ENCODE peak calls at places on chromosomes 1 and 21, in seven cellular contexts. N is OCI-LY7; X is brain microvascular endothelial cell; U is RPMI8226; C is stimulated activated CD4-positive, alpha-beta T cell treated with anti-CD3 and anti-CD28 coated beads, Interleukin-2, amount 100 ng/mL, for 4 hours; E is HL-60; P is cardiac septum. J is an unnamed sample.

GRCh38 chr1:50841791-50842387 is 118.2 kb downstream of the FAF1 start:
- DNase-seq in P (no peak), U (no peak), E (no peak), X (no peak), C (no peak), N (no peak), J (no peak)

GRCh38 chr1:10606070-10606469 is 131.3 kb downstream of the PEX14 start:
- DNase-seq in U (no peak), P (no peak), C (no peak), X (no peak), N (no peak), E (no peak), J (no peak)

GRCh38 chr1:26761217-26761616 is 26.5 kb upstream of the PIGV start:
- DNase-seq in N (no peak), P (no peak), X (no peak), E (no peak), U (no peak), C (no peak), J (no peak)

GRCh38 chr1:50348449-50349241 is 74.6 kb downstream of the DMRTA2 start:
- DNase-seq in U (peak), X (peak), P (no peak), E (peak), C (peak), N (peak), J (peak)

GRCh38 chr1:36107394-36107793 is 17.6 kb downstream of the COL8A2 start:
- DNase-seq in N (no peak), P (no peak), U (no peak), E (no peak), C (no peak), X (no peak), J (no peak)

GRCh38 chr1:32219022-32219421 is 3.1 kb downstream of the TMEM234 start:
- DNase-seq in X (no peak), N (no peak), P (no peak), C (no peak), E (no peak), U (no peak), J (no peak)

GRCh38 chr1:3068400-3069361 is at the start of gene PRDM16:
- DNase-seq in X (peak), N (no peak), C (no peak), U (peak), P (peak), E (no peak), J (no peak)

GRCh38 chr21:16250282-16250681 is 520.5 kb downstream of the USP25 start:
- DNase-seq in N (no peak), E (no peak), U (no peak), X (no peak), P (no peak), C (no peak), J (no peak)

GRCh38 chr1:21491483-21492170 is 17.6 kb upstream of the ALPL start:
- DNase-seq in P (no peak), C (no peak), E (no peak), X (no peak), U (peak), N (no peak), J (no peak)

GRCh38 chr1:83927061-83927460 is 71.9 kb downstream of the TTLL7 start:
- DNase-seq in C (no peak), N (no peak), E (no peak), X (no peak), P (no peak), U (no peak), J (no peak)

GRCh38 chr1:6392081-6392879 is 1.3 kb downstream of the ACOT7 start:
- DNase-seq in C (no peak), X (no peak), E (peak), P (no peak), N (peak), U (peak), J (peak)

GRCh38 chr1:209404577-209404976 is 178.9 kb upstream of the CAMK1G start:
- DNase-seq in P (no peak), C (no peak), X (no peak), E (no peak), N (no peak), U (no peak), J (no peak)

GRCh38 chr21:44064852-44065403 is 42.3 kb upstream of the PWP2 start:
- DNase-seq in U (no peak), X (no peak), N (no peak), E (no peak), C (no peak), P (no peak), J (no peak)

GRCh38 chr1:165143437-165144065 is 213.0 kb downstream of the LMX1A start:
- DNase-seq in C (no peak), E (no peak), P (no peak), X (no peak), N (peak), U (peak), J (peak)

GRCh38 chr1:222546548-222547259 is 1.2 kb downstream of the HHIPL2 start:
- DNase-seq in C (no peak), X (peak), U (no peak), E (no peak), P (no peak), N (no peak), J (no peak)

GRCh38 chr1:38138498-38139233 is 92.1 kb upstream of the POU3F1 start:
- DNase-seq in P (peak), E (no peak), C (no peak), N (no peak), X (peak), U (peak), J (no peak)

GRCh38 chr1:31510853-31511789 is 65.2 kb upstream of the TINAGL1 start:
- DNase-seq in C (no peak), X (no peak), U (no peak), N (no peak), P (no peak), E (no peak), J (no peak)

GRCh38 chr1:90707363-90707710 is 9.8 kb downstream of the BARHL2 start:
- DNase-seq in U (no peak), E (no peak), N (no peak), X (no peak), P (no peak), C (no peak), J (no peak)

GRCh38 chr1:46757256-46757955 is 38.5 kb upstream of the EFCAB14 start:
- DNase-seq in X (no peak), N (no peak), P (no peak), C (no peak), U (no peak), E (no peak), J (no peak)

GRCh38 chr1:47533176-47534039 is 95.6 kb downstream of the FOXD2 start:
- DNase-seq in C (no peak), X (peak), U (no peak), P (no peak), N (no peak), E (no peak), J (no peak)

GRCh38 chr21:32772281-32773047 is 909 bp upstream of the PAXBP1 start:
- DNase-seq in C (peak), N (peak), P (no peak), U (peak), X (no peak), E (peak), J (no peak)

GRCh38 chr1:24978383-24979032 is 48.4 kb upstream of the RUNX3 start:
- DNase-seq in P (no peak), C (no peak), X (no peak), N (no peak), U (no peak), E (peak), J (no peak)

GRCh38 chr1:226948051-226948450 is 8.0 kb downstream of the COQ8A start:
- DNase-seq in E (no peak), N (no peak), U (no peak), P (no peak), X (no peak), C (no peak), J (no peak)

GRCh38 chr1:108570128-108570527 is 10.2 kb downstream of the EEIG2 start:
- DNase-seq in X (no peak), C (no peak), P (no peak), U (peak), E (no peak), N (peak), J (no peak)

GRCh38 chr1:241775021-241775420 is 73.0 kb upstream of the EXO1 start:
- DNase-seq in N (no peak), P (no peak), C (no peak), U (no peak), X (no peak), E (no peak), J (no peak)

GRCh38 chr1:235913311-235913710 is 46.6 kb upstream of the LYST start:
- DNase-seq in X (peak), P (no peak), C (no peak), N (no peak), E (no peak), U (no peak), J (no peak)

GRCh38 chr1:47452426-47452825 is 14.6 kb downstream of the FOXD2 start:
- DNase-seq in C (no peak), U (no peak), P (no peak), E (no peak), X (no peak), N (no peak), J (no peak)

GRCh38 chr1:115710859-115711624 is 57.5 kb downstream of the CASQ2 start:
- DNase-seq in N (no peak), X (no peak), P (no peak), C (no peak), E (no peak), U (no peak), J (no peak)

GRCh38 chr21:36928960-36929359 is 37.5 kb downstream of the HLCS start:
- DNase-seq in C (no peak), P (no peak), X (no peak), U (no peak), N (no peak), E (no peak), J (no peak)

GRCh38 chr1:156926175-156926574 is 5.7 kb downstream of the LRRC71 start:
- DNase-seq in X (peak), N (no peak), E (peak), P (no peak), U (peak), C (no peak), J (peak)

GRCh38 chr1:78038491-78038939 is 7.3 kb upstream of the GIPC2 start:
- DNase-seq in C (no peak), E (no peak), X (no peak), P (no peak), N (no peak), U (no peak), J (no peak)

GRCh38 chr1:36705629-36706028 is 222.9 kb upstream of the CSF3R start:
- DNase-seq in X (no peak), E (no peak), C (no peak), N (peak), U (peak), P (no peak), J (no peak)

GRCh38 chr1:7046891-7047290 is 261.6 kb downstream of the CAMTA1 start:
- DNase-seq in P (peak), E (no peak), N (no peak), U (no peak), C (no peak), X (no peak), J (no peak)

GRCh38 chr1:15577691-15578090 is 7.2 kb downstream of the AGMAT start:
- DNase-seq in N (no peak), E (no peak), U (no peak), X (no peak), C (no peak), P (no peak), J (no peak)

GRCh38 chr1:94425821-94426484 is 7.8 kb downstream of the ABCD3 start:
- DNase-seq in X (no peak), C (no peak), N (no peak), E (no peak), U (no peak), P (no peak), J (no peak)

GRCh38 chr1:22105611-22106207 is 37.2 kb downstream of the WNT4 start:
- DNase-seq in E (peak), U (peak), X (peak), C (no peak), P (no peak), N (peak), J (peak)

GRCh38 chr21:44298301-44298700 is 1.6 kb upstream of the PFKL start:
- DNase-seq in U (peak), C (no peak), N (peak), E (no peak), X (no peak), P (no peak), J (no peak)

GRCh38 chr1:6142734-6143133 is 37.4 kb downstream of the CHD5 start:
- DNase-seq in X (no peak), E (no peak), P (no peak), U (no peak), C (no peak), N (no peak), J (no peak)

GRCh38 chr1:23013657-23014056 is 2.0 kb downstream of the TEX46 start:
- DNase-seq in C (no peak), N (peak), P (no peak), E (peak), X (no peak), U (no peak), J (no peak)